ENCODE peak calls at places on chromosomes 13 and 19, in six cellular contexts. J, W, Y, Q, H and T are unnamed samples.

GRCh38 chr13:86741762-86742285 is 929.3 kb upstream of the SLITRK5 start:
- DNase-seq in Y (no peak), W (no peak), Q (no peak), J (no peak), H (peak; percentile 4), T (no peak)

GRCh38 chr13:50123862-50124535 is 108.8 kb downstream of the KCNRG start:
- DNase-seq in J (peak; percentile 95), Q (peak; percentile 84), W (peak; percentile 94), Y (peak; percentile 95), H (peak; percentile 97), T (peak; percentile 29)

GRCh38 chr13:102877285-102877684 is 31.5 kb downstream of the ERCC5 start:
- DNase-seq in Y (peak; percentile 40), Q (no peak), H (peak; percentile 54), J (no peak), W (peak; percentile 82), T (no peak)

GRCh38 chr13:30710442-30710841 is 24.9 kb upstream of the ALOX5AP start:
- DNase-seq in W (no peak), J (no peak), H (no peak), Q (no peak), Y (no peak), T (no peak)

GRCh38 chr13:44088409-44088808 is 208.7 kb downstream of the LACC1 start:
- DNase-seq in Y (no peak), J (no peak), W (no peak), H (no peak), Q (no peak), T (no peak)

GRCh38 chr19:39318071-39318470 is 2.6 kb downstream of the LRFN1 start:
- DNase-seq in Q (no peak), W (no peak), Y (no peak), J (no peak), H (no peak), T (no peak)

GRCh38 chr19:18718015-18718526 is 34.6 kb downstream of the CRTC1 start:
- DNase-seq in J (no peak), H (no peak), W (no peak), Q (no peak), Y (no peak), T (no peak)

GRCh38 chr13:26910754-26911465 is 150.3 kb upstream of the GPR12 start:
- DNase-seq in H (no peak), Y (no peak), W (no peak), J (no peak), Q (no peak), T (no peak)

GRCh38 chr13:95269756-95270155 is 31.5 kb downstream of the ABCC4 start:
- DNase-seq in Q (no peak), Y (no peak), H (no peak), J (no peak), W (no peak), T (no peak)

GRCh38 chr19:13794388-13794751 is 873 bp upstream of the ZSWIM4 start:
- DNase-seq in J (peak; percentile 93), W (peak; percentile 97), Y (peak; percentile 68), Q (no peak), H (peak; percentile 92), T (peak; percentile 52)

GRCh38 chr13:82636119-82636518 is 1246.2 kb downstream of the SLITRK1 start:
- DNase-seq in Q (no peak), W (peak; percentile 45), Y (peak; percentile 87), J (no peak), H (no peak), T (no peak)

GRCh38 chr19:28468701-28469459 is 744.1 kb downstream of the UQCRFS1 start:
- DNase-seq in Y (peak; percentile 4), J (no peak), Q (no peak), H (peak; percentile 39), W (peak; percentile 57), T (no peak)

GRCh38 chr13:35144496-35144895 is 202.4 kb downstream of the NBEA start:
- DNase-seq in H (no peak), W (peak; percentile 5), J (no peak), Y (peak; percentile 49), Q (no peak), T (no peak)

GRCh38 chr19:16849168-16849567 is 20.0 kb downstream of the SIN3B start:
- DNase-seq in H (no peak), J (no peak), Q (no peak), W (peak; percentile 79), Y (peak; percentile 73), T (no peak)

GRCh38 chr19:48480151-48480475 is 10.9 kb downstream of the CYTH2 start:
- DNase-seq in Q (no peak), W (peak; percentile 28), H (peak; percentile 43), Y (peak; percentile 32), J (peak; percentile 87), T (no peak)

GRCh38 chr19:13764821-13765394 is 586 bp downstream of the MRI1 start:
- DNase-seq in H (no peak), W (no peak), Q (no peak), Y (no peak), J (no peak), T (no peak)

GRCh38 chr19:41233748-41234240 is 14.8 kb downstream of the AXL start:
- DNase-seq in J (peak; percentile 76), Y (no peak), H (no peak), W (no peak), Q (no peak), T (no peak)

GRCh38 chr19:51566489-51567100 is 4.5 kb upstream of the ZNF175 start:
- DNase-seq in J (no peak), Y (no peak), Q (no peak), W (no peak), H (no peak), T (no peak)

GRCh38 chr13:40178130-40178529 is 488.3 kb downstream of the FOXO1 start:
- DNase-seq in H (no peak), W (no peak), Y (no peak), J (no peak), Q (no peak), T (no peak)

GRCh38 chr19:7645159-7645558 is 8.2 kb downstream of the STXBP2 start:
- DNase-seq in W (no peak), J (no peak), H (no peak), Y (no peak), Q (no peak), T (no peak)

GRCh38 chr13:22800726-22801401 is 379.9 kb upstream of the SGCG start:
- DNase-seq in Y (peak; percentile 7), H (no peak), Q (no peak), J (peak; percentile 75), W (peak; percentile 29), T (no peak)

GRCh38 chr19:46017874-46018675 is 4.8 kb downstream of the PGLYRP1 start:
- DNase-seq in H (no peak), Y (no peak), W (no peak), J (no peak), Q (no peak), T (no peak)

GRCh38 chr13:69124996-69125395 is 982.6 kb upstream of the ATXN8OS start:
- DNase-seq in Q (no peak), H (no peak), W (no peak), Y (peak; percentile 39), J (no peak), T (no peak)

GRCh38 chr19:37691881-37692504 is 27.6 kb downstream of the ZNF607 start:
- DNase-seq in Q (no peak), H (peak; percentile 86), W (peak; percentile 94), J (peak; percentile 86), Y (peak; percentile 57), T (peak; percentile 78)

GRCh38 chr13:30388401-30389283 is 33.7 kb upstream of the UBE2L5 start:
- DNase-seq in Q (no peak), Y (peak; percentile 64), J (no peak), H (no peak), W (peak; percentile 83), T (no peak)

GRCh38 chr19:39915101-39915847 is 19.2 kb downstream of the FCGBP start:
- DNase-seq in J (peak; percentile 60), Q (no peak), H (no peak), Y (no peak), W (no peak), T (no peak)

GRCh38 chr19:6241680-6242079 is 38.1 kb downstream of the MLLT1 start:
- DNase-seq in Q (no peak), Y (no peak), J (no peak), H (no peak), W (no peak), T (no peak)

DNA sequence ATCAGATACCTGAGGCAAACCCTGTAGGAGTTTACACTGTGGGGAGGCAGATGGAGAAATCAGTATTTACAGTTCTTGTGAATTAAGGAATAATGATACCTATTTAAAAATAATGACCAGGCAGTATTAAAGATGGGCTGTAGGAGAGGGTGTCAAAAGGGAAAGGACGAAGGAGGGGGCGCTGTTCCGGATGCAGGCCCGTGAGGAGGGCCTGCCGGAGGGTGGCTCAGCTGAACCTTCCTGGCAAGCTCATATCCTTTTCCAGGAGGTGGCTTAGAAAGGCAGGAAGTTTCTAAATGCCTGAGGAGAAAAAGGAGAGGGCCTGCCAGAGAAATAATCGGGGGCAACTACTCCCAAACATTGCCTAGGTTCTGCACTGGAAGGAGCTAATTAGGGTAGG is 46.6 kb downstream of the MBNL2 start:
- DNase-seq in J (no peak), Y (no peak), W (no peak), Q (no peak), H (no peak), T (no peak)
- TF ChIP-seq CTCF in J (no peak), Y (no peak), W (peak; percentile 7), Q (no peak), H (peak; percentile 14), T (no peak)

DNA sequence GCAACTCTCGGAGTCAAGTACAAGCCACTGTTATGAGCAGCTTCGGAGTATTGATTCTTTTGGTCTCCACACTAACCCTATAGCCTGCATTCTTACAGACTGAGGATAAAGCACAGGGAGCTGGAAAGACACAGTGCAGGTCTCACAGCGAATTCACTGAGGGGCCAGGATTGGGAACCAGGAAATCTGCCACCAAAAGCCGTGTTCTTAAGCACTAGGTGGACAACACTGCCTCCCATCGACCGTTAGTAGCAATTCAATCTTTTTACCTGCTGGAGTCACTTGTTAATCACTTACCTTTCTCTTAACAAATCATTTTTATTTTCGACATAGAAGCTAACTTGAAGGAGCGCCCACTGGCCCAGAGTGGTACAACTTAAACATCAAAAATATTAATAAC is 6.3 kb downstream of the PMIS2 start:
- DNase-seq in W (peak; percentile 57), Y (peak; percentile 73), H (no peak), Q (peak; percentile 53), J (no peak), T (no peak)
- TF ChIP-seq CTCF in W (peak; percentile 62), Y (peak; percentile 64), H (peak; percentile 40), Q (peak; percentile 70), J (no peak), T (peak; percentile 40)

GRCh38 chr19:3653865-3654513 is 27.4 kb upstream of the CACTIN start:
- DNase-seq in J (no peak), Q (no peak), Y (no peak), H (no peak), W (no peak), T (no peak)
- TF ChIP-seq CTCF in J (no peak), Q (peak; percentile 58), Y (no peak), H (peak; percentile 18), W (no peak), T (no peak)

DNA sequence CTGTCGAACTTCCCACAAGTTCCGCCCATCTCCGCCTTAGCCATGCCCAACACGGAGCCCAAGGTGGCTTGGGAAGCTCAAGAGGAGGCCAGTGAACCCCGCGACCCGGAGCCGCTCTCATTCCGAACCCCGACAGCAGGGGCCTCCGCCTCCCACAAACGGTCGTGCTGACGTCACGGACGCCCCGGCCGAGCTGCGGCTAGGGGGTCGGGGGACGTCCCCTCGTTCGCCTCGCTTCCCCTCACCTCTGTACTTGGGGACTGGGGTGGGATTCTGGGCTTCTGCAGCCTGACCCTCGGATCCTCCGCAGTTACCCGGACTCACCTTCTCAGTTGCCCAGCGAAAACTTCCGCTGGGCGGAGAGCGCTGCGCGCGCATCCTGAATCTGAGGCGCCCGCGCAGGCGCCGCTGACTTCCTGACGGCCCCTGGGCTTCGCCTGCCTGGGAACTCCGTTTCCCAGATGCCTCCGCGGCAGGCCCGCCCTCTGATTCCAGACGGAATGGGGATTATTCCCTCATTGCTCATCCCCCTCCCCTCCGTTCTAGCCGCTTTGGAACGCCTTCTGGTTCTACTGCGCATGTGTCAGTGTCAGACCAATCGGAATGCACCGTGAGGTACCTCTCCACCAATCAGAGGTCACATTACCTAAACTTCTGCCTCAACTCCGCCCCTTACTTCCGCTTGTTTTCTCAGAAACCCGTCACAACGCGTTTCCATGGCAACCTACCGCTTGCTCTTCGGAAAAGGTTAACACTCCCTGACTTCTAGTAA is at the start of gene VRK3:
- DNase-seq in H (peak; percentile 100), J (peak; percentile 100), W (peak; percentile 100), Y (peak; percentile 100), Q (peak; percentile 100), T (peak; percentile 96)
- TF ChIP-seq CTCF in H (peak; percentile 3), J (no peak), W (no peak), Y (peak; percentile 12), Q (no peak), T (no peak)